ENCODE peak calls at places on chromosomes 6 and 20, in eight cellular contexts. One of them, this sample, is unnamed. For H3K4me1, the result is how much of the 10 kb centered on the place peaks cover.

GRCh38 chr6:42163941-42164340 is 9.2 kb upstream of the GUCA1A start:
- DNase-seq in neuronal stem cell: no peak
- DNase-seq in esophagus squamous epithelium: no peak
- DNase-seq in breast epithelium: no peak
- DNase-seq in cardiac muscle cell: no peak
- DNase-seq in ascending aorta: no peak
- DNase-seq in IMR-90: peak
- DNase-seq in trophoblast cell: no peak
- DNase-seq in this sample: peak

GRCh38 chr6:113856011-113856551 is 1.1 kb upstream of the MARCKS start:
- DNase-seq in cardiac muscle cell: peak
- DNase-seq in esophagus squamous epithelium: no peak
- DNase-seq in ascending aorta: no peak
- DNase-seq in trophoblast cell: peak
- DNase-seq in breast epithelium: no peak
- DNase-seq in IMR-90: peak
- DNase-seq in neuronal stem cell: peak
- DNase-seq in this sample: peak

GRCh38 chr20:63472159-63472811 is at the start of gene KCNQ2:
- DNase-seq in cardiac muscle cell: peak
- DNase-seq in trophoblast cell: no peak
- DNase-seq in ascending aorta: no peak
- DNase-seq in breast epithelium: no peak
- DNase-seq in IMR-90: no peak
- DNase-seq in neuronal stem cell: no peak
- DNase-seq in esophagus squamous epithelium: no peak
- DNase-seq in this sample: no peak

GRCh38 chr6:93819189-93819588 is 399.8 kb upstream of the EPHA7 start:
- DNase-seq in trophoblast cell: no peak
- DNase-seq in ascending aorta: no peak
- DNase-seq in neuronal stem cell: no peak
- DNase-seq in esophagus squamous epithelium: no peak
- DNase-seq in cardiac muscle cell: no peak
- DNase-seq in breast epithelium: no peak
- DNase-seq in IMR-90: no peak
- DNase-seq in this sample: no peak

GRCh38 chr6:143546599-143546998 is 35.1 kb upstream of the FUCA2 start:
- DNase-seq in cardiac muscle cell: no peak
- DNase-seq in neuronal stem cell: no peak
- DNase-seq in breast epithelium: no peak
- DNase-seq in IMR-90: no peak
- DNase-seq in ascending aorta: no peak
- DNase-seq in trophoblast cell: no peak
- DNase-seq in esophagus squamous epithelium: no peak
- DNase-seq in this sample: no peak

GRCh38 chr6:85192596-85192995 is 257.3 kb upstream of the NT5E start:
- DNase-seq in breast epithelium: no peak
- DNase-seq in trophoblast cell: no peak
- DNase-seq in IMR-90: no peak
- DNase-seq in neuronal stem cell: no peak
- DNase-seq in esophagus squamous epithelium: no peak
- DNase-seq in ascending aorta: no peak
- DNase-seq in cardiac muscle cell: no peak
- DNase-seq in this sample: no peak

GRCh38 chr6:150256618-150257272 is 112.1 kb upstream of the IYD start:
- DNase-seq in breast epithelium: no peak
- DNase-seq in cardiac muscle cell: no peak
- DNase-seq in IMR-90: peak
- DNase-seq in esophagus squamous epithelium: no peak
- DNase-seq in ascending aorta: no peak
- DNase-seq in neuronal stem cell: no peak
- DNase-seq in trophoblast cell: peak
- DNase-seq in this sample: peak

GRCh38 chr20:13336308-13337089 is 115.4 kb downstream of the ISM1 start:
- DNase-seq in neuronal stem cell: no peak
- DNase-seq in esophagus squamous epithelium: no peak
- DNase-seq in ascending aorta: no peak
- DNase-seq in IMR-90: peak
- DNase-seq in breast epithelium: no peak
- DNase-seq in cardiac muscle cell: no peak
- DNase-seq in trophoblast cell: peak
- DNase-seq in this sample: peak

GRCh38 chr6:169669147-169669546 is 32.7 kb downstream of the WDR27 start:
- DNase-seq in esophagus squamous epithelium: no peak
- DNase-seq in breast epithelium: no peak
- DNase-seq in cardiac muscle cell: no peak
- DNase-seq in neuronal stem cell: no peak
- DNase-seq in ascending aorta: no peak
- DNase-seq in trophoblast cell: no peak
- DNase-seq in IMR-90: no peak
- DNase-seq in this sample: no peak

GRCh38 chr6:49913656-49914055 is 47.3 kb upstream of the CRISP1 start:
- DNase-seq in esophagus squamous epithelium: no peak
- DNase-seq in neuronal stem cell: no peak
- DNase-seq in trophoblast cell: no peak
- DNase-seq in breast epithelium: no peak
- DNase-seq in IMR-90: no peak
- DNase-seq in cardiac muscle cell: peak
- DNase-seq in ascending aorta: no peak
- DNase-seq in this sample: no peak

GRCh38 chr6:138685781-138686180 is 87.8 kb upstream of the CCDC28A start:
- DNase-seq in ascending aorta: no peak
- DNase-seq in esophagus squamous epithelium: no peak
- DNase-seq in neuronal stem cell: no peak
- DNase-seq in IMR-90: no peak
- DNase-seq in trophoblast cell: no peak
- DNase-seq in cardiac muscle cell: no peak
- DNase-seq in breast epithelium: no peak
- DNase-seq in this sample: no peak

GRCh38 chr20:53517146-53517545 is 76.5 kb downstream of the ZNF217 start:
- DNase-seq in neuronal stem cell: no peak
- DNase-seq in esophagus squamous epithelium: no peak
- DNase-seq in trophoblast cell: peak
- DNase-seq in breast epithelium: no peak
- DNase-seq in ascending aorta: no peak
- DNase-seq in cardiac muscle cell: no peak
- DNase-seq in IMR-90: peak
- DNase-seq in this sample: no peak

GRCh38 chr6:12578751-12579150 is 137.8 kb upstream of the PHACTR1 start:
- DNase-seq in cardiac muscle cell: no peak
- DNase-seq in IMR-90: peak
- DNase-seq in neuronal stem cell: no peak
- DNase-seq in esophagus squamous epithelium: no peak
- DNase-seq in trophoblast cell: no peak
- DNase-seq in breast epithelium: no peak
- DNase-seq in ascending aorta: no peak
- DNase-seq in this sample: peak

GRCh38 chr6:23621026-23621425 is 505.0 kb upstream of the NRSN1 start:
- DNase-seq in neuronal stem cell: no peak
- DNase-seq in cardiac muscle cell: no peak
- DNase-seq in ascending aorta: no peak
- DNase-seq in esophagus squamous epithelium: no peak
- DNase-seq in breast epithelium: no peak
- DNase-seq in trophoblast cell: no peak
- DNase-seq in IMR-90: peak
- DNase-seq in this sample: no peak

GRCh38 chr6:16472349-16473069 is 234.1 kb downstream of the GMPR start:
- DNase-seq in esophagus squamous epithelium: no peak
- DNase-seq in ascending aorta: no peak
- DNase-seq in IMR-90: peak
- DNase-seq in breast epithelium: no peak
- DNase-seq in cardiac muscle cell: peak
- DNase-seq in trophoblast cell: peak
- DNase-seq in neuronal stem cell: no peak
- DNase-seq in this sample: peak

GRCh38 chr6:88165087-88165876 is 865 bp downstream of the CNR1 start:
- DNase-seq in IMR-90: no peak
- DNase-seq in trophoblast cell: no peak
- DNase-seq in breast epithelium: no peak
- DNase-seq in esophagus squamous epithelium: no peak
- DNase-seq in ascending aorta: no peak
- DNase-seq in cardiac muscle cell: no peak
- DNase-seq in neuronal stem cell: no peak
- DNase-seq in this sample: peak

GRCh38 chr20:8155229-8155628 is 23.2 kb downstream of the PLCB1 start:
- DNase-seq in IMR-90: peak
- DNase-seq in trophoblast cell: no peak
- DNase-seq in cardiac muscle cell: no peak
- DNase-seq in esophagus squamous epithelium: no peak
- DNase-seq in neuronal stem cell: no peak
- DNase-seq in ascending aorta: no peak
- DNase-seq in breast epithelium: no peak
- DNase-seq in this sample: no peak

GRCh38 chr20:8152847-8153246 is 20.8 kb downstream of the PLCB1 start:
- DNase-seq in breast epithelium: no peak
- DNase-seq in IMR-90: no peak
- DNase-seq in trophoblast cell: no peak
- DNase-seq in cardiac muscle cell: no peak
- DNase-seq in ascending aorta: no peak
- DNase-seq in esophagus squamous epithelium: no peak
- DNase-seq in neuronal stem cell: no peak
- DNase-seq in this sample: no peak

GRCh38 chr20:8154636-8155035 is 22.6 kb downstream of the PLCB1 start:
- DNase-seq in trophoblast cell: no peak
- DNase-seq in esophagus squamous epithelium: no peak
- DNase-seq in ascending aorta: no peak
- DNase-seq in breast epithelium: no peak
- DNase-seq in neuronal stem cell: no peak
- DNase-seq in IMR-90: no peak
- DNase-seq in cardiac muscle cell: no peak
- DNase-seq in this sample: no peak

GRCh38 chr20:8152183-8152582 is 20.1 kb downstream of the PLCB1 start:
- DNase-seq in neuronal stem cell: no peak
- DNase-seq in trophoblast cell: no peak
- DNase-seq in cardiac muscle cell: no peak
- DNase-seq in esophagus squamous epithelium: no peak
- DNase-seq in IMR-90: peak
- DNase-seq in ascending aorta: no peak
- DNase-seq in breast epithelium: no peak
- DNase-seq in this sample: peak

GRCh38 chr20:8153281-8153908 is 21.3 kb downstream of the PLCB1 start:
- DNase-seq in trophoblast cell: no peak
- DNase-seq in neuronal stem cell: no peak
- DNase-seq in breast epithelium: no peak
- DNase-seq in IMR-90: peak
- DNase-seq in esophagus squamous epithelium: no peak
- DNase-seq in cardiac muscle cell: peak
- DNase-seq in ascending aorta: no peak
- DNase-seq in this sample: no peak
- H3K4me1 ChIP-seq in trophoblast cell: under half
- H3K4me1 ChIP-seq in neuronal stem cell: under half
- H3K4me1 ChIP-seq in breast epithelium: under half
- H3K4me1 ChIP-seq in IMR-90: under half
- H3K4me1 ChIP-seq in esophagus squamous epithelium: under half
- H3K4me1 ChIP-seq in cardiac muscle cell: under half
- H3K4me1 ChIP-seq in ascending aorta: under half
- H3K4me1 ChIP-seq in this sample: under half

GRCh38 chr20:38840053-38840893 is 34.8 kb downstream of the PPP1R16B start:
- DNase-seq in trophoblast cell: no peak
- DNase-seq in ascending aorta: no peak
- DNase-seq in IMR-90: no peak
- DNase-seq in cardiac muscle cell: no peak
- DNase-seq in esophagus squamous epithelium: no peak
- DNase-seq in neuronal stem cell: no peak
- DNase-seq in breast epithelium: no peak
- DNase-seq in this sample: no peak
- H3K4me1 ChIP-seq in trophoblast cell: under half
- H3K4me1 ChIP-seq in ascending aorta: under half
- H3K4me1 ChIP-seq in IMR-90: under half
- H3K4me1 ChIP-seq in cardiac muscle cell: under half
- H3K4me1 ChIP-seq in esophagus squamous epithelium: under half
- H3K4me1 ChIP-seq in neuronal stem cell: under half
- H3K4me1 ChIP-seq in breast epithelium: under half
- H3K4me1 ChIP-seq in this sample: under half

GRCh38 chr20:57309544-57310115 is 20.0 kb upstream of the SPO11 start:
- DNase-seq in breast epithelium: no peak
- DNase-seq in cardiac muscle cell: no peak
- DNase-seq in esophagus squamous epithelium: no peak
- DNase-seq in IMR-90: no peak
- DNase-seq in trophoblast cell: no peak
- DNase-seq in neuronal stem cell: no peak
- DNase-seq in ascending aorta: no peak
- DNase-seq in this sample: no peak
- H3K4me1 ChIP-seq in breast epithelium: under half
- H3K4me1 ChIP-seq in cardiac muscle cell: under half
- H3K4me1 ChIP-seq in esophagus squamous epithelium: under half
- H3K4me1 ChIP-seq in IMR-90: under half
- H3K4me1 ChIP-seq in trophoblast cell: under half
- H3K4me1 ChIP-seq in neuronal stem cell: under half
- H3K4me1 ChIP-seq in ascending aorta: under half
- H3K4me1 ChIP-seq in this sample: under half

GRCh38 chr6:3039384-3039783 is 28.9 kb upstream of the RIPK1 start:
- DNase-seq in cardiac muscle cell: no peak
- DNase-seq in trophoblast cell: no peak
- DNase-seq in IMR-90: no peak
- DNase-seq in ascending aorta: no peak
- DNase-seq in breast epithelium: no peak
- DNase-seq in neuronal stem cell: no peak
- DNase-seq in esophagus squamous epithelium: no peak
- DNase-seq in this sample: no peak

GRCh38 chr6:3041147-3041546 is 27.1 kb upstream of the RIPK1 start:
- DNase-seq in ascending aorta: no peak
- DNase-seq in IMR-90: no peak
- DNase-seq in cardiac muscle cell: no peak
- DNase-seq in breast epithelium: no peak
- DNase-seq in trophoblast cell: no peak
- DNase-seq in esophagus squamous epithelium: no peak
- DNase-seq in neuronal stem cell: no peak
- DNase-seq in this sample: no peak

GRCh38 chr6:3045369-3045768 is 22.9 kb upstream of the RIPK1 start:
- DNase-seq in neuronal stem cell: no peak
- DNase-seq in breast epithelium: no peak
- DNase-seq in cardiac muscle cell: no peak
- DNase-seq in trophoblast cell: no peak
- DNase-seq in ascending aorta: no peak
- DNase-seq in esophagus squamous epithelium: no peak
- DNase-seq in IMR-90: no peak
- DNase-seq in this sample: no peak

GRCh38 chr6:3037578-3038365 is 30.5 kb upstream of the RIPK1 start:
- DNase-seq in cardiac muscle cell: no peak
- DNase-seq in trophoblast cell: no peak
- DNase-seq in breast epithelium: no peak
- DNase-seq in ascending aorta: no peak
- DNase-seq in esophagus squamous epithelium: no peak
- DNase-seq in IMR-90: no peak
- DNase-seq in neuronal stem cell: no peak
- DNase-seq in this sample: no peak

DNA sequence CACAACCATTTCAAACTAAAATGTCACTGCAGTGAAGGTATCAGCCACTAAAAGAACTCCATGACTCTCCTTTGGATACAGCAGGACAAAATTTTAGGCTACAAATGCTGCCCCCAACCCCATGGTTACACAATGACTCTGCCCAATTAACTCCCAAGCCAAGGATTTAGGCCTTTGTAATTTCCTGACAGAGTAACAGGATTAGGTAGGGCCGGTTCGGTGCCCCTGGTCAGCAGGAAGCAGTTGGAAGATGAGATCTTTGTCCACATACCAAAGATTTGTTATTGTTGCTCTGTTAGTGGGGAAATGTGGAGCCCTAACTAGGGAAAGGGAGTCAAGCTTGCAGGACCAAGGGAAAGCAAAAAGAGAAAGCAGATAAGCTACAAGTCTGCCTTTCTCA is 26.7 kb upstream of the RIPK1 start:
- DNase-seq in neuronal stem cell: peak
- DNase-seq in esophagus squamous epithelium: no peak
- DNase-seq in ascending aorta: no peak
- DNase-seq in cardiac muscle cell: no peak
- DNase-seq in breast epithelium: no peak
- DNase-seq in trophoblast cell: no peak
- DNase-seq in IMR-90: no peak
- DNase-seq in this sample: no peak
- H3K4me1 ChIP-seq in neuronal stem cell: under half
- H3K4me1 ChIP-seq in esophagus squamous epithelium: under half
- H3K4me1 ChIP-seq in ascending aorta: under half
- H3K4me1 ChIP-seq in cardiac muscle cell: under half
- H3K4me1 ChIP-seq in breast epithelium: under half
- H3K4me1 ChIP-seq in trophoblast cell: under half
- H3K4me1 ChIP-seq in IMR-90: under half
- H3K4me1 ChIP-seq in this sample: under half